ENCODE peak calls at places on chromosomes 11 and 22, in four cellular contexts. One of them, this sample, is unnamed.

GRCh38 chr22:44680481-44680894 is 21.5 kb upstream of the PRR5 start:
- DNase-seq in activated naive CD4-positive, alpha-beta T cell treated with anti-CD3 and anti-CD28 coated beads for 36 hours: no peak
- DNase-seq in foreskin fibroblast: no peak
- DNase-seq in AG20443: no peak
- DNase-seq in this sample: no peak

GRCh38 chr22:49094858-49095257 is 732.8 kb downstream of the BRD1 start:
- DNase-seq in foreskin fibroblast: no peak
- DNase-seq in AG20443: no peak
- DNase-seq in activated naive CD4-positive, alpha-beta T cell treated with anti-CD3 and anti-CD28 coated beads for 36 hours: no peak
- DNase-seq in this sample: no peak

GRCh38 chr11:130471731-130472433 is 23.4 kb downstream of the ADAMTS15 start:
- DNase-seq in foreskin fibroblast: no peak
- DNase-seq in activated naive CD4-positive, alpha-beta T cell treated with anti-CD3 and anti-CD28 coated beads for 36 hours: no peak
- DNase-seq in AG20443: peak
- DNase-seq in this sample: no peak

GRCh38 chr11:124669193-124669592 is 4.3 kb downstream of the SIAE start:
- DNase-seq in foreskin fibroblast: peak
- DNase-seq in AG20443: peak
- DNase-seq in activated naive CD4-positive, alpha-beta T cell treated with anti-CD3 and anti-CD28 coated beads for 36 hours: peak
- DNase-seq in this sample: peak

GRCh38 chr22:43888740-43889139 is 3.1 kb downstream of the PNPLA5 start:
- DNase-seq in AG20443: no peak
- DNase-seq in foreskin fibroblast: no peak
- DNase-seq in activated naive CD4-positive, alpha-beta T cell treated with anti-CD3 and anti-CD28 coated beads for 36 hours: no peak
- DNase-seq in this sample: no peak

GRCh38 chr11:14308114-14308896 is 50.7 kb downstream of the RRAS2 start:
- DNase-seq in foreskin fibroblast: peak
- DNase-seq in AG20443: peak
- DNase-seq in activated naive CD4-positive, alpha-beta T cell treated with anti-CD3 and anti-CD28 coated beads for 36 hours: no peak
- DNase-seq in this sample: peak

GRCh38 chr11:35964846-35965245 is 21.0 kb downstream of the LDLRAD3 start:
- DNase-seq in AG20443: no peak
- DNase-seq in activated naive CD4-positive, alpha-beta T cell treated with anti-CD3 and anti-CD28 coated beads for 36 hours: no peak
- DNase-seq in foreskin fibroblast: no peak
- DNase-seq in this sample: no peak

GRCh38 chr11:78192223-78192719 is 3.6 kb downstream of the USP35 start:
- DNase-seq in activated naive CD4-positive, alpha-beta T cell treated with anti-CD3 and anti-CD28 coated beads for 36 hours: no peak
- DNase-seq in AG20443: no peak
- DNase-seq in foreskin fibroblast: no peak
- DNase-seq in this sample: no peak

GRCh38 chr11:122709042-122709760 is 53.7 kb downstream of the UBASH3B start:
- DNase-seq in foreskin fibroblast: peak
- DNase-seq in AG20443: peak
- DNase-seq in activated naive CD4-positive, alpha-beta T cell treated with anti-CD3 and anti-CD28 coated beads for 36 hours: no peak
- DNase-seq in this sample: peak

GRCh38 chr11:76630600-76630999 is 39.9 kb downstream of the LRRC32 start:
- DNase-seq in AG20443: no peak
- DNase-seq in foreskin fibroblast: no peak
- DNase-seq in activated naive CD4-positive, alpha-beta T cell treated with anti-CD3 and anti-CD28 coated beads for 36 hours: no peak
- DNase-seq in this sample: no peak

GRCh38 chr22:38314140-38314991 is 2.9 kb downstream of the CSNK1E start:
- DNase-seq in activated naive CD4-positive, alpha-beta T cell treated with anti-CD3 and anti-CD28 coated beads for 36 hours: no peak
- DNase-seq in AG20443: no peak
- DNase-seq in foreskin fibroblast: no peak
- DNase-seq in this sample: no peak

GRCh38 chr22:29574762-29575450 is 6.0 kb downstream of the NIPSNAP1 start:
- DNase-seq in AG20443: no peak
- DNase-seq in activated naive CD4-positive, alpha-beta T cell treated with anti-CD3 and anti-CD28 coated beads for 36 hours: no peak
- DNase-seq in foreskin fibroblast: no peak
- DNase-seq in this sample: no peak

GRCh38 chr11:112320668-112321067 is 60.0 kb upstream of the PLET1 start:
- DNase-seq in foreskin fibroblast: peak
- DNase-seq in AG20443: peak
- DNase-seq in activated naive CD4-positive, alpha-beta T cell treated with anti-CD3 and anti-CD28 coated beads for 36 hours: no peak
- DNase-seq in this sample: peak

GRCh38 chr11:12287374-12288211 is 89.8 kb upstream of the PARVA start:
- DNase-seq in activated naive CD4-positive, alpha-beta T cell treated with anti-CD3 and anti-CD28 coated beads for 36 hours: no peak
- DNase-seq in AG20443: peak
- DNase-seq in foreskin fibroblast: peak
- DNase-seq in this sample: peak

GRCh38 chr11:64536396-64536935 is 54.6 kb upstream of the SLC22A12 start:
- DNase-seq in activated naive CD4-positive, alpha-beta T cell treated with anti-CD3 and anti-CD28 coated beads for 36 hours: no peak
- DNase-seq in AG20443: peak
- DNase-seq in foreskin fibroblast: no peak
- DNase-seq in this sample: peak

GRCh38 chr11:67404515-67405195 is 772 bp downstream of the TBC1D10C start:
- DNase-seq in activated naive CD4-positive, alpha-beta T cell treated with anti-CD3 and anti-CD28 coated beads for 36 hours: peak
- DNase-seq in foreskin fibroblast: no peak
- DNase-seq in AG20443: no peak
- DNase-seq in this sample: no peak

GRCh38 chr11:68550485-68550817 is 89.9 kb downstream of the PPP6R3 start:
- DNase-seq in AG20443: no peak
- DNase-seq in foreskin fibroblast: no peak
- DNase-seq in activated naive CD4-positive, alpha-beta T cell treated with anti-CD3 and anti-CD28 coated beads for 36 hours: peak
- DNase-seq in this sample: no peak

GRCh38 chr11:65525659-65526480 is 987 bp downstream of the SCYL1 start:
- DNase-seq in foreskin fibroblast: no peak
- DNase-seq in activated naive CD4-positive, alpha-beta T cell treated with anti-CD3 and anti-CD28 coated beads for 36 hours: no peak
- DNase-seq in AG20443: no peak
- DNase-seq in this sample: no peak

GRCh38 chr11:111460752-111461305 is 51.4 kb downstream of the BTG4 start:
- DNase-seq in foreskin fibroblast: no peak
- DNase-seq in activated naive CD4-positive, alpha-beta T cell treated with anti-CD3 and anti-CD28 coated beads for 36 hours: no peak
- DNase-seq in AG20443: no peak
- DNase-seq in this sample: no peak

GRCh38 chr22:22820626-22821025 is 67.0 kb upstream of the IGLL5 start:
- DNase-seq in AG20443: no peak
- DNase-seq in activated naive CD4-positive, alpha-beta T cell treated with anti-CD3 and anti-CD28 coated beads for 36 hours: peak
- DNase-seq in foreskin fibroblast: no peak
- DNase-seq in this sample: no peak

GRCh38 chr11:12239396-12240298 is 129.3 kb downstream of the MICAL2 start:
- DNase-seq in activated naive CD4-positive, alpha-beta T cell treated with anti-CD3 and anti-CD28 coated beads for 36 hours: no peak
- DNase-seq in AG20443: no peak
- DNase-seq in foreskin fibroblast: no peak
- DNase-seq in this sample: no peak

GRCh38 chr11:62707277-62707771 is at the start of the genes BSCL2 and GNG3:
- DNase-seq in foreskin fibroblast: no peak
- DNase-seq in activated naive CD4-positive, alpha-beta T cell treated with anti-CD3 and anti-CD28 coated beads for 36 hours: peak
- DNase-seq in AG20443: no peak
- DNase-seq in this sample: no peak

GRCh38 chr11:126676536-126676935 is 321.1 kb downstream of the ST3GAL4 start:
- DNase-seq in foreskin fibroblast: no peak
- DNase-seq in AG20443: no peak
- DNase-seq in activated naive CD4-positive, alpha-beta T cell treated with anti-CD3 and anti-CD28 coated beads for 36 hours: no peak
- DNase-seq in this sample: no peak

GRCh38 chr11:125062931-125063428 is at the start of gene SLC37A2:
- DNase-seq in AG20443: peak
- DNase-seq in activated naive CD4-positive, alpha-beta T cell treated with anti-CD3 and anti-CD28 coated beads for 36 hours: peak
- DNase-seq in foreskin fibroblast: peak
- DNase-seq in this sample: peak

GRCh38 chr11:44535201-44535980 is 30.1 kb upstream of the CD82 start:
- DNase-seq in foreskin fibroblast: no peak
- DNase-seq in activated naive CD4-positive, alpha-beta T cell treated with anti-CD3 and anti-CD28 coated beads for 36 hours: no peak
- DNase-seq in AG20443: no peak
- DNase-seq in this sample: no peak

GRCh38 chr11:118230088-118230487 is 5.3 kb upstream of the JAML start:
- DNase-seq in foreskin fibroblast: no peak
- DNase-seq in AG20443: no peak
- DNase-seq in activated naive CD4-positive, alpha-beta T cell treated with anti-CD3 and anti-CD28 coated beads for 36 hours: peak
- DNase-seq in this sample: no peak

GRCh38 chr22:24153353-24153752 is 27.9 kb upstream of the SUSD2 start:
- DNase-seq in activated naive CD4-positive, alpha-beta T cell treated with anti-CD3 and anti-CD28 coated beads for 36 hours: peak
- DNase-seq in AG20443: no peak
- DNase-seq in foreskin fibroblast: no peak
- DNase-seq in this sample: peak

GRCh38 chr11:12752868-12753267 is 78.6 kb downstream of the TEAD1 start:
- DNase-seq in foreskin fibroblast: no peak
- DNase-seq in activated naive CD4-positive, alpha-beta T cell treated with anti-CD3 and anti-CD28 coated beads for 36 hours: no peak
- DNase-seq in AG20443: no peak
- DNase-seq in this sample: no peak

GRCh38 chr11:19910931-19911330 is 198.3 kb downstream of the NAV2 start:
- DNase-seq in activated naive CD4-positive, alpha-beta T cell treated with anti-CD3 and anti-CD28 coated beads for 36 hours: no peak
- DNase-seq in foreskin fibroblast: no peak
- DNase-seq in AG20443: no peak
- DNase-seq in this sample: no peak

GRCh38 chr11:38252620-38253019 is 1654.6 kb upstream of the RAG2 start:
- DNase-seq in activated naive CD4-positive, alpha-beta T cell treated with anti-CD3 and anti-CD28 coated beads for 36 hours: no peak
- DNase-seq in foreskin fibroblast: no peak
- DNase-seq in AG20443: no peak
- DNase-seq in this sample: no peak

GRCh38 chr11:67562951-67563350 is 20.7 kb upstream of the GSTP1 start:
- DNase-seq in activated naive CD4-positive, alpha-beta T cell treated with anti-CD3 and anti-CD28 coated beads for 36 hours: no peak
- DNase-seq in foreskin fibroblast: no peak
- DNase-seq in AG20443: no peak
- DNase-seq in this sample: no peak

GRCh38 chr11:93081694-93082093 is 112.2 kb downstream of the MTNR1B start:
- DNase-seq in AG20443: no peak
- DNase-seq in activated naive CD4-positive, alpha-beta T cell treated with anti-CD3 and anti-CD28 coated beads for 36 hours: no peak
- DNase-seq in foreskin fibroblast: no peak
- DNase-seq in this sample: no peak

GRCh38 chr11:135069884-135070283 is 657.8 kb upstream of the B3GAT1 start:
- DNase-seq in activated naive CD4-positive, alpha-beta T cell treated with anti-CD3 and anti-CD28 coated beads for 36 hours: no peak
- DNase-seq in foreskin fibroblast: no peak
- DNase-seq in AG20443: peak
- DNase-seq in this sample: peak

GRCh38 chr11:17801166-17801565 is 66.6 kb downstream of the KCNC1 start:
- DNase-seq in foreskin fibroblast: no peak
- DNase-seq in activated naive CD4-positive, alpha-beta T cell treated with anti-CD3 and anti-CD28 coated beads for 36 hours: no peak
- DNase-seq in AG20443: no peak
- DNase-seq in this sample: no peak

GRCh38 chr22:35524966-35525686 is 15.5 kb upstream of the RASD2 start:
- DNase-seq in AG20443: peak
- DNase-seq in activated naive CD4-positive, alpha-beta T cell treated with anti-CD3 and anti-CD28 coated beads for 36 hours: no peak
- DNase-seq in foreskin fibroblast: no peak
- DNase-seq in this sample: no peak

GRCh38 chr11:71301046-71301857 is 48.9 kb upstream of the SHANK2 start:
- DNase-seq in foreskin fibroblast: no peak
- DNase-seq in AG20443: no peak
- DNase-seq in activated naive CD4-positive, alpha-beta T cell treated with anti-CD3 and anti-CD28 coated beads for 36 hours: no peak
- DNase-seq in this sample: no peak

GRCh38 chr11:1113405-1114201 is 38.9 kb downstream of the MUC2 start:
- DNase-seq in foreskin fibroblast: no peak
- DNase-seq in AG20443: no peak
- DNase-seq in activated naive CD4-positive, alpha-beta T cell treated with anti-CD3 and anti-CD28 coated beads for 36 hours: no peak
- DNase-seq in this sample: no peak

GRCh38 chr22:28934026-28934425 is 50.7 kb downstream of the ZNRF3 start:
- DNase-seq in foreskin fibroblast: no peak
- DNase-seq in AG20443: no peak
- DNase-seq in activated naive CD4-positive, alpha-beta T cell treated with anti-CD3 and anti-CD28 coated beads for 36 hours: no peak
- DNase-seq in this sample: no peak

GRCh38 chr22:27989758-27990450 is 70.8 kb upstream of the PITPNB start:
- DNase-seq in AG20443: no peak
- DNase-seq in activated naive CD4-positive, alpha-beta T cell treated with anti-CD3 and anti-CD28 coated beads for 36 hours: no peak
- DNase-seq in foreskin fibroblast: no peak
- DNase-seq in this sample: no peak

This sample was measured in HFFc6.